ENCODE peak calls at places on chromosome 18, in seven cellular contexts. L, X, Z, T, K, J and V are unnamed samples.

GRCh38 chr18:48228301-48228715 is 180.9 kb downstream of the ZBTB7C start:
- DNase-seq in T (peak; percentile 59), L (peak; percentile 38), J (peak; percentile 26), Z (no peak), K (peak; percentile 58), X (no peak), V (no peak)

GRCh38 chr18:23627325-23627724 is 35.4 kb downstream of the ANKRD29 start:
- DNase-seq in K (peak; percentile 76), Z (peak; percentile 91), X (no peak), T (no peak), J (no peak), L (peak; percentile 83), V (no peak)

GRCh38 chr18:48949051-48949605 is 1.6 kb downstream of the SMAD7 start:
- DNase-seq in J (no peak), T (no peak), K (no peak), X (peak; percentile 54), L (peak; percentile 67), Z (no peak), V (peak; percentile 71)

GRCh38 chr18:475202-475624 is 25.3 kb downstream of the COLEC12 start:
- DNase-seq in J (no peak), X (no peak), L (peak; percentile 77), K (peak; percentile 94), T (no peak), Z (peak; percentile 78), V (no peak)

GRCh38 chr18:45213040-45213333 is 402.3 kb upstream of the SLC14A2 start:
- DNase-seq in K (no peak), T (no peak), X (no peak), L (no peak), Z (no peak), J (no peak), V (no peak)

GRCh38 chr18:35693829-35694228 is 112.3 kb downstream of the GALNT1 start:
- DNase-seq in K (no peak), J (no peak), T (no peak), X (no peak), L (no peak), Z (no peak), V (no peak)

GRCh38 chr18:66226782-66227181 is 377.1 kb downstream of the CDH19 start:
- DNase-seq in Z (no peak), L (no peak), T (no peak), K (no peak), J (no peak), X (no peak), V (no peak)

GRCh38 chr18:33757037-33757436 is 179.0 kb downstream of the ASXL3 start:
- DNase-seq in L (peak; percentile 78), T (no peak), K (no peak), J (no peak), Z (peak; percentile 55), X (no peak), V (no peak)

GRCh38 chr18:32441536-32441935 is 29.1 kb downstream of the GAREM1 start:
- DNase-seq in L (no peak), T (no peak), X (no peak), K (peak; percentile 60), Z (no peak), J (no peak), V (no peak)

GRCh38 chr18:22564036-22564435 is 146.3 kb upstream of the CTAGE1 start:
- DNase-seq in T (no peak), K (peak; percentile 87), X (no peak), L (peak; percentile 53), Z (peak; percentile 71), J (no peak), V (no peak)

GRCh38 chr18:5868218-5868904 is 27.0 kb downstream of the TMEM200C start:
- DNase-seq in J (no peak), K (peak; percentile 91), L (peak; percentile 94), Z (peak; percentile 88), T (peak; percentile 30), X (no peak), V (no peak)

GRCh38 chr18:10563886-10564285 is 38.1 kb downstream of the NAPG start:
- DNase-seq in J (no peak), X (no peak), K (no peak), L (no peak), T (no peak), Z (no peak), V (no peak)

GRCh38 chr18:70659026-70659726 is 370.3 kb downstream of the SOCS6 start:
- DNase-seq in Z (peak; percentile 7), J (no peak), T (no peak), L (peak; percentile 42), K (peak; percentile 97), X (peak; percentile 35), V (no peak)

GRCh38 chr18:55473078-55473477 is 114.9 kb downstream of the TCF4 start:
- DNase-seq in K (no peak), J (no peak), X (no peak), Z (no peak), T (no peak), L (no peak), V (no peak)

GRCh38 chr18:78873916-78874505 is 105.6 kb upstream of the SALL3 start:
- DNase-seq in L (peak; percentile 41), K (no peak), J (no peak), Z (peak; percentile 1), X (no peak), T (no peak), V (no peak)

GRCh38 chr18:56789004-56789888 is 138.1 kb downstream of the WDR7 start:
- DNase-seq in L (peak; percentile 41), X (no peak), J (no peak), K (peak; percentile 71), T (no peak), Z (peak; percentile 13), V (no peak)

GRCh38 chr18:55500316-55501086 is 87.5 kb downstream of the TCF4 start:
- DNase-seq in T (no peak), K (peak; percentile 74), Z (peak; percentile 92), X (no peak), L (peak; percentile 89), J (no peak), V (no peak)

GRCh38 chr18:9614401-9615279 is at the start of gene PPP4R1:
- DNase-seq in L (peak; percentile 87), T (peak; percentile 64), J (peak; percentile 97), Z (peak; percentile 52), K (peak; percentile 77), X (peak; percentile 67), V (peak; percentile 86)

GRCh38 chr18:44246001-44246400 is 434.7 kb upstream of the SETBP1 start:
- DNase-seq in T (no peak), Z (no peak), J (no peak), K (no peak), X (no peak), L (peak; percentile 1), V (no peak)

GRCh38 chr18:24799176-24799575 is 338.7 kb downstream of the HRH4 start:
- DNase-seq in X (no peak), J (no peak), L (no peak), T (no peak), K (no peak), Z (peak; percentile 5), V (no peak)

GRCh38 chr18:8264861-8265411 is 344.3 kb upstream of the RAB12 start:
- DNase-seq in Z (peak; percentile 7), X (no peak), L (no peak), J (no peak), T (no peak), K (peak; percentile 27), V (no peak)

GRCh38 chr18:21112140-21112473 is 494 bp upstream of the ROCK1 start:
- DNase-seq in J (peak; percentile 77), T (no peak), K (no peak), X (no peak), L (peak; percentile 90), Z (no peak), V (no peak)

GRCh38 chr18:54109131-54109683 is 115.3 kb downstream of the MBD2 start:
- DNase-seq in K (peak; percentile 15), L (peak; percentile 69), X (no peak), J (no peak), Z (no peak), T (no peak), V (no peak)

GRCh38 chr18:21903688-21904087 is 163.1 kb downstream of the MIB1 start:
- DNase-seq in J (no peak), T (no peak), Z (no peak), X (no peak), L (no peak), K (peak; percentile 46), V (no peak)

GRCh38 chr18:23824235-23824634 is 135.0 kb downstream of the LAMA3 start:
- DNase-seq in T (no peak), L (no peak), J (no peak), Z (peak; percentile 16), K (peak; percentile 13), X (no peak), V (no peak)

GRCh38 chr18:63731215-63731614 is 28.5 kb downstream of the SERPINB11 start:
- DNase-seq in L (no peak), T (no peak), K (no peak), X (no peak), J (no peak), Z (no peak), V (no peak)
- H3K27ac ChIP-seq in L (no peak overlapping the region), T (no peak overlapping the region), K (no peak overlapping the region), X (no peak overlapping the region), J (no peak overlapping the region), Z (no peak overlapping the region), V (no peak overlapping the region)

GRCh38 chr18:63317556-63317946 is 2.0 kb downstream of the BCL2 start:
- DNase-seq in Z (no peak), L (no peak), K (no peak), T (no peak), J (no peak), X (no peak), V (no peak)

GRCh38 chr18:63316612-63317555 is 2.7 kb downstream of the BCL2 start:
- DNase-seq in J (no peak), T (no peak), K (no peak), L (no peak), X (no peak), Z (no peak), V (no peak)

GRCh38 chr18:63314062-63314790 is 5.3 kb downstream of the BCL2 start:
- DNase-seq in L (no peak), X (no peak), Z (no peak), K (no peak), T (no peak), J (no peak), V (no peak)

GRCh38 chr18:63314991-63315662 is 4.4 kb downstream of the BCL2 start:
- DNase-seq in T (no peak), L (no peak), J (no peak), Z (no peak), X (no peak), K (no peak), V (no peak)

GRCh38 chr18:63315879-63316278 is 3.7 kb downstream of the BCL2 start:
- DNase-seq in J (no peak), T (no peak), L (no peak), K (no peak), Z (no peak), X (no peak), V (no peak)
- H3K27ac ChIP-seq in J (no peak overlapping the region), T (peak overlapping the region; percentile 89), L (no peak overlapping the region), K (no peak overlapping the region), Z (no peak overlapping the region), X (no peak overlapping the region), V (peak overlapping the region; percentile 17)

DNA sequence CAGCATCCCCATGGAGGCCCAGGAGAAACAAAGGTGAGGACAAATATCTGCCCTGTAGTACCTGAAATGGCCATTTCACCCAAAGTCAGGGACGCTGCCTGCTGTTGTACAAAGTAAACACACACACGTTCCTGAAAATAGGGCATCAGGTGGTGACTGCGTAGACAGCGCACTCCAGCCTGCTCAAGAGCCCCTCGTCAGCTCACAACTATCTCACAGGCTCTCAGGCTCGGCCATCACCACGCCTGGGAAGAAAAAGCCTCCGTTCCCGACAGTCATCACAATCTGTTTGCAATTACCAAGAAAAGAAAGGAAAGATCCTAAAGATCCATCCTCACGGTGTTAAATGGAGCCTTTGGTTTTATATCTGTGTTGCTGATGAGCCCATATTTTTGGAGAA is 230.2 kb downstream of the ZNF516 start:
- DNase-seq in Z (no peak), T (no peak), K (no peak), X (no peak), J (no peak), L (peak; percentile 22), V (no peak)
- H3K27ac ChIP-seq in Z (no peak overlapping the region), T (peak overlapping the region; percentile 63), K (no peak overlapping the region), X (no peak overlapping the region), J (peak overlapping the region; percentile 36), L (no peak overlapping the region), V (no peak overlapping the region)

GRCh38 chr18:75208055-75208835 is 694 bp downstream of the PTGR3 start:
- DNase-seq in Z (peak; percentile 60), K (peak; percentile 67), J (peak; percentile 92), X (peak; percentile 22), T (peak; percentile 26), L (peak; percentile 80), V (no peak)
- H3K27ac ChIP-seq in Z (peak overlapping the region; percentile 98), K (peak overlapping the region; percentile 89), J (peak overlapping the region; percentile 99), X (peak overlapping the region; percentile 46), T (peak overlapping the region; percentile 95), L (peak overlapping the region; percentile 78), V (peak overlapping the region; percentile 95)